ENCODE peak calls at places on chromosomes 5 and 9, in eight cellular contexts. M is sigmoid colon, T is HCT116, K is suprapubic skin, Q is HL-60, L is spleen, C is Panc1, N is transverse colon. A is an unnamed sample.

GRCh38 chr5:74476197-74477081 is 164.1 kb downstream of the ENC1 start:
- DNase-seq in C (no peak), M (no peak), L (no peak), N (no peak), T (no peak), K (no peak), Q (no peak), A (no peak)

GRCh38 chr5:74988273-74988983 is 63.9 kb downstream of the GCNT4 start:
- DNase-seq in M (no peak), T (no peak), Q (no peak), K (no peak), C (no peak), L (no peak), N (no peak), A (no peak)

GRCh38 chr9:79685576-79685975 is 113.8 kb downstream of the TLE4 start:
- DNase-seq in L (no peak), K (no peak), N (no peak), M (no peak), Q (no peak), T (no peak), C (no peak), A (no peak)

GRCh38 chr9:113807173-113808061 is 68.7 kb upstream of the ZNF618 start:
- DNase-seq in T (peak), Q (peak), L (no peak), M (peak), K (no peak), C (peak), N (peak), A (no peak)

GRCh38 chr5:114207615-114208014 is 154.3 kb upstream of the KCNN2 start:
- DNase-seq in M (no peak), N (no peak), Q (no peak), L (no peak), T (no peak), C (no peak), K (no peak), A (no peak)

GRCh38 chr9:134455951-134456739 is 129.9 kb downstream of the RXRA start:
- DNase-seq in M (peak), K (peak), Q (peak), N (peak), T (peak), C (no peak), L (peak), A (peak)

GRCh38 chr9:38227656-38228055 is 158.6 kb upstream of the SHB start:
- DNase-seq in Q (peak), K (no peak), N (no peak), M (no peak), C (no peak), L (no peak), T (no peak), A (peak)

GRCh38 chr9:10232352-10232930 is 380.4 kb downstream of the PTPRD start:
- DNase-seq in M (no peak), T (no peak), L (no peak), C (no peak), Q (no peak), N (no peak), K (no peak), A (no peak)

GRCh38 chr5:33240552-33240951 is 200.2 kb upstream of the TARS1 start:
- DNase-seq in K (no peak), N (no peak), M (no peak), Q (no peak), C (no peak), L (no peak), T (no peak), A (no peak)

GRCh38 chr9:89890326-89890980 is 285.6 kb downstream of the GADD45G start:
- DNase-seq in N (no peak), T (no peak), Q (no peak), L (peak), K (no peak), C (no peak), M (no peak), A (no peak)

GRCh38 chr9:89892053-89892419 is 287.2 kb downstream of the GADD45G start:
- DNase-seq in K (no peak), L (no peak), Q (no peak), M (no peak), N (no peak), C (no peak), T (no peak), A (no peak)

GRCh38 chr9:89889865-89890264 is 285.1 kb downstream of the GADD45G start:
- DNase-seq in L (peak), K (no peak), T (no peak), N (no peak), Q (no peak), C (no peak), M (no peak), A (no peak)

GRCh38 chr9:89892920-89893319 is 288.1 kb downstream of the GADD45G start:
- DNase-seq in T (no peak), L (no peak), N (no peak), M (no peak), C (no peak), Q (no peak), K (no peak), A (no peak)

GRCh38 chr9:89891221-89892052 is 286.6 kb downstream of the GADD45G start:
- DNase-seq in C (no peak), T (no peak), M (peak), Q (no peak), N (peak), L (peak), K (no peak), A (no peak)
- TF ChIP-seq POLR2AphosphoS5 in C (no peak), T (no peak), M (peak), Q (no peak), N (peak), L (no peak), K (no peak), A (no peak)

GRCh38 chr9:33375238-33375840 is 27.0 kb downstream of the AQP7 start:
- DNase-seq in L (peak), K (peak), T (peak), C (no peak), M (no peak), Q (no peak), N (no peak), A (no peak)
- H3K4me3 ChIP-seq in L (no peak), K (peak), T (peak), C (no peak), M (peak), Q (no peak), N (no peak), A (no peak)

DNA sequence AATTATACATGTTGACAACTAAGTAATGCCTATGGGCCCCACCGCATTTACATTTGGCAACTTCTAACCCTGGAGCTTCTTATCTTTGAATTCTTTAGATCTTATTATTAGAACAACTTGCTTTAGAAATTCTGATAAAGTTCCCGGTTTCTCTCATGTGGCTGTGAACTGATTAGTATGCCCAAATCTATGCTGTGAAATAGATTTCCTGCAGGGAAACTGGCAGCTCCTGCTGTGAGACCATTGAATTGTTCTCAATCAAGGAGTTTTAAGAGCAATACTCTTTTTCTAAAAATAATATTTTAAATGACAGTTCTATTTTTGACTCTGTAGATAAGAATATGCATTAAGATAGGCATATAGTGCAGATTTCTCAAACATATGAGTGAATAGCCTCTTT is 177.5 kb downstream of the GABRB2 start:
- DNase-seq in K (no peak), C (no peak), M (no peak), Q (no peak), N (no peak), L (no peak), T (no peak), A (no peak)
- TF ChIP-seq POLR2AphosphoS5 in K (no peak), C (no peak), M (no peak), Q (no peak), N (no peak), L (no peak), T (no peak), A (no peak)

GRCh38 chr5:150541397-150541675 is 33.4 kb downstream of the NDST1 start:
- DNase-seq in C (no peak), Q (no peak), N (no peak), T (no peak), K (no peak), M (no peak), L (peak), A (no peak)

GRCh38 chr5:150540042-150540441 is 32.1 kb downstream of the NDST1 start:
- DNase-seq in C (no peak), N (no peak), K (no peak), L (peak), M (no peak), Q (no peak), T (no peak), A (no peak)

GRCh38 chr5:150539206-150539605 is 31.3 kb downstream of the NDST1 start:
- DNase-seq in Q (no peak), K (no peak), T (no peak), N (no peak), C (no peak), L (no peak), M (no peak), A (no peak)

GRCh38 chr5:150541895-150542294 is 34.0 kb downstream of the NDST1 start:
- DNase-seq in Q (no peak), M (no peak), L (no peak), K (no peak), C (no peak), N (peak), T (no peak), A (no peak)

GRCh38 chr5:150540615-150541396 is 32.9 kb downstream of the NDST1 start:
- DNase-seq in Q (no peak), K (no peak), N (peak), C (no peak), L (peak), T (no peak), M (peak), A (peak)
- H3K4me3 ChIP-seq in Q (no peak), K (no peak), N (no peak), C (no peak), L (no peak), T (no peak), M (no peak), A (no peak)

DNA sequence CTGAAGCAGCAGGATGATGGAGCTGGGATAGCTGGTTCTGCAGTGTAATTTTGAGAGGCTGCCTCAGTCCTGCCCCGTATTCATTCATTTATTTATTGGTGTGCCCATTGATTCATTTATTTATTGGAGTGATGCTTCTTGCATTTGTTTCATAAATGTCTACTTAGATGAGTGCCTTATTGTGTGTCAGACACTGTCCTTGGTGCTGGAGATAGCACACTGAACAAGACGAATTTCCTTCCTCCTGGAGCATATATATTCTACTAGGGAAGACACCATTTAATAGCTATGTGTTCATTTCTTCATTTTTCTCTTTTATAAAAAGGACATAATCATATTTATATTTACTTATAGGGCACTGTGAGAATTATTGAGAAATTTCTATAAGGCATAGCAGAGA is 433.8 kb upstream of the ZNF608 start:
- DNase-seq in N (no peak), K (no peak), T (no peak), Q (no peak), M (no peak), L (no peak), C (no peak), A (no peak)
- TF ChIP-seq POLR2AphosphoS5 in N (no peak), K (no peak), T (no peak), Q (no peak), M (no peak), L (no peak), C (no peak), A (no peak)

GRCh38 chr5:147450596-147450995 is 59.3 kb downstream of the DPYSL3 start:
- DNase-seq in C (no peak), M (no peak), T (no peak), N (no peak), K (no peak), L (no peak), Q (no peak), A (no peak)

GRCh38 chr5:147455321-147455720 is 54.5 kb downstream of the DPYSL3 start:
- DNase-seq in N (no peak), L (no peak), T (no peak), C (no peak), M (peak), K (no peak), Q (no peak), A (no peak)

GRCh38 chr5:147453901-147454814 is 55.7 kb downstream of the DPYSL3 start:
- DNase-seq in L (peak), M (peak), K (peak), C (no peak), N (peak), T (peak), Q (peak), A (peak)

GRCh38 chr5:147451125-147451524 is 58.7 kb downstream of the DPYSL3 start:
- DNase-seq in C (no peak), N (no peak), K (no peak), L (no peak), T (no peak), Q (no peak), M (no peak), A (no peak)

GRCh38 chr5:147452137-147452838 is 57.6 kb downstream of the DPYSL3 start:
- DNase-seq in C (no peak), M (peak), Q (no peak), T (no peak), K (no peak), L (peak), N (no peak), A (no peak)
- H3K4me3 ChIP-seq in C (peak), M (peak), Q (no peak), T (no peak), K (peak), L (no peak), N (peak), A (peak)

GRCh38 chr5:150469718-150470470 is 20.4 kb upstream of the RPS14 start:
- DNase-seq in Q (no peak), L (no peak), K (no peak), C (peak), T (no peak), M (no peak), N (no peak), A (no peak)
- TF ChIP-seq POLR2AphosphoS5 in Q (no peak), L (no peak), K (no peak), C (no peak), T (no peak), M (no peak), N (no peak), A (no peak)

DNA sequence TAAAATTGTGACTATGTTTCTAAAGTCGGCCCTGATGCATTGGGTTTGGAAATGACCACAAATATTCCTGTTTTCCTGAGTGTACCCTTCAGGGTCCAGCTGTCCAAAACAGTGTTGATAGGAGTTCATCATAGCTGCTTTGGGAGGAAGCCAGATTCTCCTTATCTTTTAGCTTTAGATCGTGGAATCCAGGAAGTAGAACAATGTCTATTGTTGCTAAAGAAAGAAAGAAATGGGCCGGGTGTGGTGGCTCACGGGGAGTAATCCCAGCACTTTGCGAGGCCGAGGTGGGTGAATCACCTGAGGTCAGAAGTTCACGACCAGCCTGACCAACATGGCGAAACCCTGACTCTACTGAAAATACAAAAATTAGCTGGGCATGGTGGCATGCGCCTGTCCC is 9.5 kb downstream of the CAVIN4 start:
- DNase-seq in C (no peak), K (no peak), N (no peak), T (peak), M (no peak), Q (no peak), L (no peak), A (no peak)
- H3K4me3 ChIP-seq in C (no peak), K (no peak), N (no peak), T (peak), M (no peak), Q (no peak), L (no peak), A (no peak)

DNA sequence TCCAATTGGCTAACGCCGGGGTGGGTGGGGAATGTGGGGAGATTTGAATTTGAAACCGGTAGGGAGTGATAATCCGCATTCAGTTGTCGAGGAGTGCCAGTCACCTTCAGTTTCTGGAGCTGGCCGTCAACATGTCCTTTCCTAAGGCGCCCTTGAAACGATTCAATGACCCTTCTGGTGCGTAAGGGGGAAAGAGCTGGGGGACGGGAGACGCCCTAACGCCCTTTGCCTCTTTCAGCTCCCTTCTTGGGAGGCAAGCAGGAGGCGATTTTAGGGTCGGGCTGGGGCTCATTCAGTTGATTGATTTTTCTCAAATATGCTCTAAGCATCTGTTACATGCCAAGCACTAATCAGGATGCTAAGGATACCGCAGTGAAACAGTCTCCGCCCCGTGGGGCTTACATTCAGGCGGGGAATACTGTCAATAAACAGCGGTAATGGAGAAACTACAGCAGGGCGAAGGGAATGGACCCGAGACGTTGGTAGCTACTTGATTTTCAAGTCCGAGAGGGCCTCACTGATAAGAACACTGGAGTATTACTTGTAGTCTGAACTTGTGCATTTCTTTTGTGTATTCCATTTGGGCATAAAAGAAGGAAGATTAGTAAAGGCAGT is at the start of gene HMMR:
- DNase-seq in T (no peak), Q (peak), N (peak), C (no peak), L (no peak), M (no peak), K (no peak), A (no peak)
- TF ChIP-seq POLR2AphosphoS5 in T (peak), Q (peak), N (peak), C (peak), L (no peak), M (no peak), K (no peak), A (no peak)

A was measured in breast epithelium.